ENCODE peak calls at places on chromosomes 6 and 20, in nine cellular contexts. Z is neural progenitor cell, E is fibroblast of mammary gland, U is fibroblast of the aortic adventitia, T is lower leg skin, J is cardiac fibroblast, F is right lobe of liver, K is RWPE2, Q is GM12878. A is an unnamed sample.

GRCh38 chr6:147065786-147066185 is 138.4 kb upstream of the STXBP5 start:
- DNase-seq in Z (no peak), E (no peak), U (no peak), T (no peak), J (no peak), F (no peak), K (no peak), Q (no peak), A (no peak)

GRCh38 chr6:34200340-34200971 is 36.2 kb upstream of the HMGA1 start:
- DNase-seq in Z (no peak), E (no peak), U (peak; percentile 52), T (no peak), J (peak; percentile 29), F (no peak), K (no peak), Q (no peak), A (no peak)

GRCh38 chr6:22025468-22026159 is 271.2 kb downstream of the PRL start:
- DNase-seq in Z (peak; percentile 87), E (peak; percentile 64), U (peak; percentile 96), T (no peak), J (peak; percentile 92), F (no peak), K (no peak), Q (peak; percentile 76), A (peak; percentile 30)

GRCh38 chr20:22490287-22491187 is 93.8 kb downstream of the FOXA2 start:
- DNase-seq in Z (peak; percentile 86), E (peak; percentile 2), U (peak; percentile 16), T (no peak), J (no peak), F (peak; percentile 89), K (no peak), Q (no peak), A (no peak)

GRCh38 chr20:39822667-39823066 is 860.5 kb downstream of the DHX35 start:
- DNase-seq in Z (no peak), E (peak; percentile 72), U (peak; percentile 65), T (no peak), J (peak; percentile 43), F (no peak), K (no peak), Q (no peak), A (no peak)

GRCh38 chr6:136191606-136192005 is 58.5 kb downstream of the MTFR2 start:
- DNase-seq in Z (no peak), E (no peak), U (no peak), T (no peak), J (no peak), F (no peak), K (no peak), Q (no peak), A (no peak)

GRCh38 chr20:37640600-37641561 is 52.9 kb upstream of the CTNNBL1 start:
- DNase-seq in Z (no peak), E (peak; percentile 45), U (peak; percentile 16), T (no peak), J (peak; percentile 27), F (no peak), K (no peak), Q (no peak), A (no peak)

GRCh38 chr6:36938536-36938935 is 16.0 kb upstream of the PI16 start:
- DNase-seq in Z (no peak), E (peak; percentile 84), U (peak; percentile 64), T (peak; percentile 39), J (peak; percentile 86), F (no peak), K (no peak), Q (no peak), A (no peak)

GRCh38 chr6:70474751-70475150 is 61.4 kb downstream of the FAM135A start:
- DNase-seq in Z (peak; percentile 89), E (no peak), U (no peak), T (no peak), J (no peak), F (no peak), K (no peak), Q (no peak), A (no peak)

GRCh38 chr20:61899971-61900370 is 165.7 kb downstream of the TAF4 start:
- DNase-seq in Z (no peak), E (no peak), U (no peak), T (no peak), J (no peak), F (no peak), K (no peak), Q (no peak), A (no peak)

GRCh38 chr6:36376183-36376582 is 11.3 kb downstream of the ETV7 start:
- DNase-seq in Z (no peak), E (no peak), U (no peak), T (no peak), J (no peak), F (no peak), K (no peak), Q (no peak), A (no peak)

GRCh38 chr6:170295519-170296422 is 4.9 kb upstream of the DLL1 start:
- DNase-seq in Z (peak; percentile 95), E (no peak), U (no peak), T (no peak), J (no peak), F (no peak), K (no peak), Q (no peak), A (no peak)

GRCh38 chr6:28489366-28490190 is 26.0 kb downstream of the GPX6 start:
- DNase-seq in Z (peak; percentile 90), E (peak; percentile 84), U (peak; percentile 70), T (peak; percentile 90), J (peak; percentile 88), F (peak; percentile 29), K (no peak), Q (peak; percentile 36), A (peak; percentile 57)

GRCh38 chr6:28486988-28487742 is 28.4 kb downstream of the GPX6 start:
- DNase-seq in Z (no peak), E (no peak), U (no peak), T (no peak), J (no peak), F (no peak), K (no peak), Q (no peak), A (no peak)

GRCh38 chr6:28488916-28489365 is 26.7 kb downstream of the GPX6 start:
- DNase-seq in Z (peak; percentile 70), E (peak; percentile 85), U (peak; percentile 83), T (no peak), J (peak; percentile 90), F (no peak), K (no peak), Q (peak; percentile 66), A (peak; percentile 38)

GRCh38 chr6:28491984-28492317 is 23.6 kb downstream of the GPX6 start:
- DNase-seq in Z (no peak), E (no peak), U (no peak), T (no peak), J (no peak), F (no peak), K (no peak), Q (no peak), A (no peak)

DNA sequence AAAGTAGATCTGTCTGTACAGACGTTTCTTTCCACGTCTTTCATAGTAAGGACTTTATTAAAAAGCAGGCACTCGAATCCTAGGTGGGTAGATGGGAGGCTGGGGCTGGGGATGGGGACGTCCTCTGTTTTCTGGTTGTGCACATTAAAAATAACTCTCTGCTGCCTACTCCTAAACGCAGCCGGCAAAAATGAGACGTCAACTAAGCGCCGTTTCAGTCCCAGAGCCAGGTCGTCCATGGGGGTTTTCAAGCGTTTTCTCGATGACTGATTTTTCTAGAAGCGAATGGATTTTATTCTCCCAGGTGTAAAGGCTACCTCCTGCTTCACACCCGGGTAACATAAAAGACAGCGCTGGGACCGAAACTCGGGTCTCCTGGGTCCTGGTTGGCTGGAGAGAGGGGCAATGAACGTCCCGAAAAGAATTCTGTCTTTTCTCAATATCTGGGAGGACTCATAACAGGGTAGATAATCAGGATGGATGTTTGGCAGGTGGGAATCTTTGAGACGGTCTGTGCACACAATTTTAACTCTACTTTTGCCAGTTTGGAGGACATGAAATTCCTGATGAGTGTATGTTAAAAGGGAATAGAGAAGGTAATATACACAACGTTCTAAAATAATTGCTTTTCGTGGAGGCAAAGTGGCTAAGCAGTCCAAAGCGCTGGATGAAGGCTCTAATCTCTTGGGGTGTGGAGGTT is 25.3 kb downstream of the GPX6 start:
- DNase-seq in Z (peak; percentile 26), E (no peak), U (no peak), T (no peak), J (no peak), F (no peak), K (no peak), Q (no peak), A (no peak)
- H3K4me3 ChIP-seq in Z (peak overlapping the region; percentile 65), E (peak overlapping the region; percentile 73), U (peak overlapping the region; percentile 65), T (no peak overlapping the region), J (peak overlapping the region; percentile 63), F (no peak overlapping the region), K (peak overlapping the region; percentile 36), Q (peak overlapping the region; percentile 67), A (peak overlapping the region; percentile 58)

GRCh38 chr20:1577906-1578305 is 20.4 kb upstream of the SIRPD start:
- DNase-seq in Z (no peak), E (no peak), U (no peak), T (no peak), J (no peak), F (no peak), K (no peak), Q (no peak), A (no peak)
- TF ChIP-seq CTCF in Z (no peak), E (no peak), U (no peak), T (no peak), J (no peak), F (no peak), K (no peak), Q (no peak), A (no peak)

GRCh38 chr6:54301770-54302169 is 6.5 kb upstream of the TINAG start:
- DNase-seq in Z (no peak), E (no peak), U (no peak), T (no peak), J (no peak), F (no peak), K (no peak), Q (no peak), A (no peak)

GRCh38 chr6:54294965-54295532 is 13.2 kb upstream of the TINAG start:
- DNase-seq in Z (no peak), E (no peak), U (no peak), T (no peak), J (no peak), F (no peak), K (no peak), Q (no peak), A (no peak)

DNA sequence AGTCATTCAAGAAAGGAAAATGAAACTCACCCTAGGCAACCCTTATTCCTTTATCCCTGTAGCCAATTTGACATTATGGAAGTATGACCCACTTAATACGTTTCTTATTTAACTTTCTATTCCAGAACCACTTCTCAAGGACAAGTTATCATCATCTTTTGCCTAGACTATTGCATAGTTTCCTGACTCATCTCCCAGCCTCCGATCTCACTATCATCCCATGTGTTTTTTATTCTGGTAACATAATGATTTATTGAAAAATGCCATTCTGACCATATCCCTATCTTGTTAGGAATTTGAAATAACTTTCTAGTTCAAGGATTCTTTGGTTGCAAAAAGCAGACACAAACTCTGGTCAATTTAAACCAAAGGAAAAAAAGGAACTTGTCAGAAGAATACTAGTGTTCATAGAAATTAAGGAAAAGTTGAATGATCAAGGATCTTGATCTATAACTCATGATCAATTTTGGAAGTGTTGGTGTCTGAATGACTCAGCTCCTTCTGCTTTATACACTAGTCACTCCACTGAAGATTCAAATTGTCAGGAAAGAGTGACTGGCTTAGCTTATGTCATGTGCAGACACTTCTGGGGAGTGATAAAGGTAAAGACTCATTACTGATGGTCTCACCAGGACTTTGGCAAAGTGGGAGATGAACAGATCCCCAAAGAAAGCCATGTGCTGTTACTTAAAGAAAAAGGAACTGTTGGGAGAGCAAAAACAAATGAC is 8.5 kb upstream of the TINAG start:
- DNase-seq in Z (no peak), E (peak; percentile 90), U (peak; percentile 47), T (no peak), J (no peak), F (no peak), K (no peak), Q (no peak), A (no peak)
- H3K4me3 ChIP-seq in Z (no peak overlapping the region), E (no peak overlapping the region), U (no peak overlapping the region), T (no peak overlapping the region), J (no peak overlapping the region), F (no peak overlapping the region), K (no peak overlapping the region), Q (no peak overlapping the region), A (no peak overlapping the region)

GRCh38 chr6:103870970-103871369 is 988.7 kb downstream of the HACE1 start:
- DNase-seq in Z (no peak), E (no peak), U (no peak), T (no peak), J (peak; percentile 62), F (no peak), K (no peak), Q (no peak), A (no peak)
- TF ChIP-seq CTCF in Z (no peak), E (no peak), U (no peak), T (no peak), J (no peak), F (no peak), K (no peak), Q (no peak), A (no peak)